ENCODE peak calls at places on chromosomes 3 and 15, in nine cellular contexts. One of them, this sample, is unnamed.

GRCh38 chr3:71050521-71051258 is 532.8 kb downstream of the FOXP1 start:
- DNase-seq in spleen: no peak
- DNase-seq in vagina: no peak
- DNase-seq in tibial nerve: no peak
- DNase-seq in adrenal gland: no peak
- DNase-seq in prostate gland: no peak
- DNase-seq in HepG2: peak
- DNase-seq in transverse colon: no peak
- DNase-seq in right lobe of liver: no peak
- DNase-seq in this sample: no peak

GRCh38 chr3:31911643-31912042 is 69.4 kb downstream of the OSBPL10 start:
- DNase-seq in vagina: no peak
- DNase-seq in adrenal gland: no peak
- DNase-seq in tibial nerve: no peak
- DNase-seq in spleen: no peak
- DNase-seq in transverse colon: no peak
- DNase-seq in right lobe of liver: no peak
- DNase-seq in HepG2: no peak
- DNase-seq in prostate gland: no peak
- DNase-seq in this sample: no peak

GRCh38 chr3:187935623-187936156 is 190.4 kb upstream of the BCL6 start:
- DNase-seq in vagina: no peak
- DNase-seq in right lobe of liver: no peak
- DNase-seq in transverse colon: peak
- DNase-seq in tibial nerve: no peak
- DNase-seq in adrenal gland: no peak
- DNase-seq in HepG2: no peak
- DNase-seq in prostate gland: no peak
- DNase-seq in spleen: peak
- DNase-seq in this sample: peak

GRCh38 chr3:32460031-32460749 is 42.5 kb downstream of the CMTM6 start:
- DNase-seq in right lobe of liver: no peak
- DNase-seq in adrenal gland: no peak
- DNase-seq in tibial nerve: no peak
- DNase-seq in HepG2: no peak
- DNase-seq in spleen: peak
- DNase-seq in transverse colon: peak
- DNase-seq in prostate gland: no peak
- DNase-seq in vagina: no peak
- DNase-seq in this sample: peak

GRCh38 chr3:134659391-134660045 is 8.7 kb upstream of the KY start:
- DNase-seq in prostate gland: no peak
- DNase-seq in tibial nerve: no peak
- DNase-seq in transverse colon: no peak
- DNase-seq in right lobe of liver: no peak
- DNase-seq in HepG2: no peak
- DNase-seq in adrenal gland: no peak
- DNase-seq in spleen: no peak
- DNase-seq in vagina: no peak
- DNase-seq in this sample: no peak

GRCh38 chr15:88621789-88622604 is 857 bp downstream of the AEN start:
- DNase-seq in prostate gland: no peak
- DNase-seq in adrenal gland: peak
- DNase-seq in spleen: no peak
- DNase-seq in HepG2: peak
- DNase-seq in transverse colon: peak
- DNase-seq in vagina: no peak
- DNase-seq in right lobe of liver: no peak
- DNase-seq in tibial nerve: no peak
- DNase-seq in this sample: peak

GRCh38 chr3:98814799-98815450 is 51.8 kb downstream of the ST3GAL6 start:
- DNase-seq in spleen: no peak
- DNase-seq in HepG2: no peak
- DNase-seq in adrenal gland: no peak
- DNase-seq in transverse colon: no peak
- DNase-seq in tibial nerve: no peak
- DNase-seq in right lobe of liver: no peak
- DNase-seq in prostate gland: no peak
- DNase-seq in vagina: no peak
- DNase-seq in this sample: no peak

GRCh38 chr3:159775372-159775961 is 213.2 kb upstream of the IL12A start:
- DNase-seq in right lobe of liver: no peak
- DNase-seq in spleen: no peak
- DNase-seq in prostate gland: peak
- DNase-seq in vagina: no peak
- DNase-seq in adrenal gland: peak
- DNase-seq in tibial nerve: no peak
- DNase-seq in HepG2: no peak
- DNase-seq in transverse colon: peak
- DNase-seq in this sample: no peak

GRCh38 chr3:66036586-66037061 is 2.1 kb downstream of the MAGI1 start:
- DNase-seq in tibial nerve: no peak
- DNase-seq in spleen: no peak
- DNase-seq in HepG2: no peak
- DNase-seq in transverse colon: no peak
- DNase-seq in adrenal gland: no peak
- DNase-seq in vagina: no peak
- DNase-seq in prostate gland: no peak
- DNase-seq in right lobe of liver: no peak
- DNase-seq in this sample: no peak

GRCh38 chr3:71425491-71426071 is 157.9 kb downstream of the FOXP1 start:
- DNase-seq in vagina: no peak
- DNase-seq in HepG2: no peak
- DNase-seq in prostate gland: no peak
- DNase-seq in transverse colon: no peak
- DNase-seq in tibial nerve: no peak
- DNase-seq in adrenal gland: no peak
- DNase-seq in spleen: no peak
- DNase-seq in right lobe of liver: no peak
- DNase-seq in this sample: no peak

GRCh38 chr3:9994086-9994844 is 7.6 kb upstream of the EMC3 start:
- DNase-seq in right lobe of liver: no peak
- DNase-seq in vagina: no peak
- DNase-seq in transverse colon: no peak
- DNase-seq in prostate gland: no peak
- DNase-seq in adrenal gland: no peak
- DNase-seq in tibial nerve: no peak
- DNase-seq in HepG2: no peak
- DNase-seq in spleen: no peak
- DNase-seq in this sample: peak

GRCh38 chr15:85382942-85383341 is 2.5 kb downstream of the AKAP13 start:
- DNase-seq in prostate gland: no peak
- DNase-seq in right lobe of liver: no peak
- DNase-seq in HepG2: no peak
- DNase-seq in vagina: no peak
- DNase-seq in adrenal gland: no peak
- DNase-seq in tibial nerve: no peak
- DNase-seq in spleen: no peak
- DNase-seq in transverse colon: no peak
- DNase-seq in this sample: no peak

GRCh38 chr3:54146383-54147239 is 24.3 kb downstream of the CACNA2D3 start:
- DNase-seq in adrenal gland: peak
- DNase-seq in HepG2: peak
- DNase-seq in vagina: no peak
- DNase-seq in prostate gland: peak
- DNase-seq in spleen: no peak
- DNase-seq in right lobe of liver: peak
- DNase-seq in transverse colon: peak
- DNase-seq in tibial nerve: no peak
- DNase-seq in this sample: no peak

GRCh38 chr15:89307046-89307587 is 27.5 kb downstream of the POLG start:
- DNase-seq in prostate gland: no peak
- DNase-seq in tibial nerve: no peak
- DNase-seq in spleen: no peak
- DNase-seq in transverse colon: no peak
- DNase-seq in HepG2: no peak
- DNase-seq in vagina: no peak
- DNase-seq in right lobe of liver: no peak
- DNase-seq in adrenal gland: no peak
- DNase-seq in this sample: no peak

GRCh38 chr3:124995460-124995994 is 60.3 kb downstream of the HEG1 start:
- DNase-seq in transverse colon: peak
- DNase-seq in HepG2: peak
- DNase-seq in spleen: no peak
- DNase-seq in prostate gland: peak
- DNase-seq in right lobe of liver: peak
- DNase-seq in tibial nerve: peak
- DNase-seq in adrenal gland: peak
- DNase-seq in vagina: no peak
- DNase-seq in this sample: no peak

GRCh38 chr15:57255751-57256150 is 120.6 kb upstream of the CGNL1 start:
- DNase-seq in tibial nerve: no peak
- DNase-seq in spleen: no peak
- DNase-seq in HepG2: no peak
- DNase-seq in transverse colon: no peak
- DNase-seq in adrenal gland: no peak
- DNase-seq in prostate gland: no peak
- DNase-seq in vagina: no peak
- DNase-seq in right lobe of liver: no peak
- DNase-seq in this sample: no peak

GRCh38 chr3:126052196-126053058 is 31.5 kb downstream of the SLC41A3 start:
- DNase-seq in tibial nerve: no peak
- DNase-seq in prostate gland: no peak
- DNase-seq in transverse colon: no peak
- DNase-seq in adrenal gland: no peak
- DNase-seq in spleen: no peak
- DNase-seq in vagina: no peak
- DNase-seq in HepG2: no peak
- DNase-seq in right lobe of liver: no peak
- DNase-seq in this sample: no peak

GRCh38 chr3:47324278-47324865 is 41.6 kb downstream of the KLHL18 start:
- DNase-seq in HepG2: peak
- DNase-seq in transverse colon: peak
- DNase-seq in vagina: no peak
- DNase-seq in prostate gland: peak
- DNase-seq in tibial nerve: peak
- DNase-seq in adrenal gland: peak
- DNase-seq in right lobe of liver: no peak
- DNase-seq in spleen: no peak
- DNase-seq in this sample: peak

GRCh38 chr15:78317145-78317836 is 17.9 kb upstream of the SKIC8 start:
- DNase-seq in adrenal gland: no peak
- DNase-seq in spleen: peak
- DNase-seq in right lobe of liver: no peak
- DNase-seq in tibial nerve: no peak
- DNase-seq in prostate gland: no peak
- DNase-seq in transverse colon: peak
- DNase-seq in vagina: no peak
- DNase-seq in HepG2: no peak
- DNase-seq in this sample: peak

GRCh38 chr15:74958908-74959642 is 2.5 kb upstream of the RPP25 start:
- DNase-seq in vagina: no peak
- DNase-seq in spleen: no peak
- DNase-seq in transverse colon: no peak
- DNase-seq in HepG2: no peak
- DNase-seq in prostate gland: no peak
- DNase-seq in right lobe of liver: no peak
- DNase-seq in adrenal gland: no peak
- DNase-seq in tibial nerve: no peak
- DNase-seq in this sample: no peak

GRCh38 chr15:65836665-65837064 is 32.6 kb upstream of the RAB11A start:
- DNase-seq in prostate gland: no peak
- DNase-seq in vagina: no peak
- DNase-seq in HepG2: no peak
- DNase-seq in transverse colon: no peak
- DNase-seq in tibial nerve: no peak
- DNase-seq in adrenal gland: no peak
- DNase-seq in right lobe of liver: no peak
- DNase-seq in spleen: no peak
- DNase-seq in this sample: peak
- TF ChIP-seq CTCF in prostate gland: no peak
- TF ChIP-seq CTCF in vagina: no peak
- TF ChIP-seq CTCF in HepG2: peak
- TF ChIP-seq CTCF in transverse colon: no peak
- TF ChIP-seq CTCF in tibial nerve: no peak
- TF ChIP-seq CTCF in adrenal gland: no peak
- TF ChIP-seq CTCF in right lobe of liver: peak
- TF ChIP-seq CTCF in spleen: peak
- TF ChIP-seq CTCF in this sample: peak

GRCh38 chr15:81002004-81002253 is 1.2 kb downstream of the TLNRD1 start:
- DNase-seq in HepG2: no peak
- DNase-seq in transverse colon: no peak
- DNase-seq in spleen: peak
- DNase-seq in tibial nerve: no peak
- DNase-seq in right lobe of liver: no peak
- DNase-seq in vagina: no peak
- DNase-seq in adrenal gland: no peak
- DNase-seq in prostate gland: no peak
- DNase-seq in this sample: no peak
- TF ChIP-seq POLR2A in HepG2: no peak
- TF ChIP-seq POLR2A in transverse colon: no peak
- TF ChIP-seq POLR2A in spleen: no peak
- TF ChIP-seq POLR2A in tibial nerve: no peak
- TF ChIP-seq POLR2A in right lobe of liver: no peak
- TF ChIP-seq POLR2A in vagina: no peak
- TF ChIP-seq POLR2A in adrenal gland: no peak
- TF ChIP-seq POLR2A in prostate gland: no peak
- TF ChIP-seq POLR2A in this sample: no peak

GRCh38 chr15:38707802-38708671 is 143.4 kb upstream of the RASGRP1 start:
- DNase-seq in transverse colon: peak
- DNase-seq in right lobe of liver: no peak
- DNase-seq in adrenal gland: peak
- DNase-seq in vagina: no peak
- DNase-seq in tibial nerve: no peak
- DNase-seq in HepG2: peak
- DNase-seq in spleen: no peak
- DNase-seq in prostate gland: peak
- DNase-seq in this sample: no peak
- TF ChIP-seq CTCF in transverse colon: peak
- TF ChIP-seq CTCF in right lobe of liver: peak
- TF ChIP-seq CTCF in adrenal gland: peak
- TF ChIP-seq CTCF in vagina: peak
- TF ChIP-seq CTCF in tibial nerve: peak
- TF ChIP-seq CTCF in HepG2: peak
- TF ChIP-seq CTCF in spleen: peak
- TF ChIP-seq CTCF in prostate gland: no peak
- TF ChIP-seq CTCF in this sample: peak

DNA sequence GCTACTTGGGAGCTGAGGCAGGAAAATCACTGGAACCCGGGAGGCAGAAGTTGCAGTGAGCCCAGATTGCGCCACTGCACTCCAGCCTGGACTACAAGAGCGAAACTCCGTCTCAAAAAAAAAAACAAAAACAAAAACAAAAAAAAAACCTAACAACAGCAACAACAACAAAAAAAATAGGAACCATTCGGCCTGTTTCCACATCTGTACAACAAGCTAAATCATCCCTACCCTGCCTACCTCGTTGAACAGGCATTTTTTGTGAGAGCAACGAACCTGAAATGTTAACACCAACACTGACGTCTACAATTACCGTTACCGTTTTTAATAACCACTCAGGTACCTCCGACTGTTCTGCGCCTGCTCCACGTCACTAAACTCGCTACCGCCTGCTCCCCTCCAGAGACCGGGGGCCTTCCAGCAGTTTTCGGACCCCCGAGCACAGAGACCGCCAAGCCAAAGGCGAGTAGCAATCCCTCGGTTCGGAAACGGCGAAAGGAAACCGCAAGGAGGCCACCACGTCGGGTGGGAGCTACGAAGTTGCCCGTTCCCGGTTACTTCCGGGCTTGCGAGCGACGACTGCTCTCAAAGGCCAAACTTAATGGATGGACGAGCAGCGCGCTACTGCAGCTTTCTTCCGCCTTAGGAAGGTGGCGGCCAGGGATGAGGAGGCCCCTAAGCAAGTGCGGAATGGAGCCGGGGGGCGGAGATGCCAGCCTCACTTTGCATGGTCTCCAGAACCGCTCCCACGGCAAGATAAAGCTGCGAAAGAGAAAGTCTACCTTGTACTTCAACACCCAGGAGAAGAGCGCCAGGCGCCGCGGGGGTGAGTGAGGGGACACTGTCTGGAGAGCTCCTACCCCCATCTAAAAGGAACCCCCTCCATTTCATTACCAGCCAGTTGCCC is at the start of the genes PIGB and PIGBOS1:
- DNase-seq in HepG2: peak
- DNase-seq in prostate gland: peak
- DNase-seq in tibial nerve: peak
- DNase-seq in vagina: no peak
- DNase-seq in spleen: peak
- DNase-seq in right lobe of liver: peak
- DNase-seq in transverse colon: peak
- DNase-seq in adrenal gland: peak
- DNase-seq in this sample: peak
- TF ChIP-seq POLR2A in HepG2: peak
- TF ChIP-seq POLR2A in prostate gland: peak
- TF ChIP-seq POLR2A in tibial nerve: no peak
- TF ChIP-seq POLR2A in vagina: no peak
- TF ChIP-seq POLR2A in spleen: peak
- TF ChIP-seq POLR2A in right lobe of liver: peak
- TF ChIP-seq POLR2A in transverse colon: peak
- TF ChIP-seq POLR2A in adrenal gland: peak
- TF ChIP-seq POLR2A in this sample: peak

This sample was measured in Peyer's patch.